ENCODE peak calls at places on chromosome 5, in nine cellular contexts. One of them, this sample, is unnamed.

GRCh38 chr5:132714456-132715307 is 22.7 kb downstream of the KIF3A start:
- DNase-seq in hepatocyte: no peak
- DNase-seq in dorsolateral prefrontal cortex: no peak
- DNase-seq in sigmoid colon: no peak
- DNase-seq in psoas muscle: no peak
- DNase-seq in upper lobe of right lung: no peak
- DNase-seq in ovary: no peak
- DNase-seq in kidney epithelial cell: no peak
- DNase-seq in transverse colon: no peak
- DNase-seq in this sample: no peak

GRCh38 chr5:67045816-67046740 is 150.5 kb downstream of the CD180 start:
- DNase-seq in hepatocyte: no peak
- DNase-seq in dorsolateral prefrontal cortex: no peak
- DNase-seq in sigmoid colon: no peak
- DNase-seq in psoas muscle: no peak
- DNase-seq in upper lobe of right lung: no peak
- DNase-seq in ovary: no peak
- DNase-seq in kidney epithelial cell: no peak
- DNase-seq in transverse colon: no peak
- DNase-seq in this sample: no peak

GRCh38 chr5:151157426-151158286 is at the start of gene ANXA6:
- DNase-seq in hepatocyte: peak; percentile 92
- DNase-seq in dorsolateral prefrontal cortex: peak; percentile 76
- DNase-seq in sigmoid colon: peak; percentile 95
- DNase-seq in psoas muscle: peak; percentile 94
- DNase-seq in upper lobe of right lung: peak; percentile 92
- DNase-seq in ovary: peak; percentile 81
- DNase-seq in kidney epithelial cell: peak; percentile 26
- DNase-seq in transverse colon: peak; percentile 81
- DNase-seq in this sample: peak; percentile 49

GRCh38 chr5:79834420-79835219 is 145.0 kb downstream of the CMYA5 start:
- DNase-seq in hepatocyte: no peak
- DNase-seq in dorsolateral prefrontal cortex: no peak
- DNase-seq in sigmoid colon: no peak
- DNase-seq in psoas muscle: peak; percentile 61
- DNase-seq in upper lobe of right lung: no peak
- DNase-seq in ovary: peak; percentile 60
- DNase-seq in kidney epithelial cell: no peak
- DNase-seq in transverse colon: no peak
- DNase-seq in this sample: no peak

GRCh38 chr5:115577741-115578140 is 24.5 kb downstream of the TICAM2 start:
- DNase-seq in hepatocyte: no peak
- DNase-seq in dorsolateral prefrontal cortex: no peak
- DNase-seq in sigmoid colon: no peak
- DNase-seq in psoas muscle: no peak
- DNase-seq in upper lobe of right lung: no peak
- DNase-seq in ovary: no peak
- DNase-seq in kidney epithelial cell: no peak
- DNase-seq in transverse colon: no peak
- DNase-seq in this sample: no peak

GRCh38 chr5:79020861-79021561 is 35.9 kb upstream of the ARSB start:
- DNase-seq in hepatocyte: peak; percentile 79
- DNase-seq in dorsolateral prefrontal cortex: peak; percentile 63
- DNase-seq in sigmoid colon: peak; percentile 78
- DNase-seq in psoas muscle: peak; percentile 59
- DNase-seq in upper lobe of right lung: peak; percentile 67
- DNase-seq in ovary: peak; percentile 37
- DNase-seq in kidney epithelial cell: no peak
- DNase-seq in transverse colon: peak; percentile 49
- DNase-seq in this sample: peak; percentile 43

GRCh38 chr5:95446560-95447221 is 55.5 kb downstream of the FAM81B start:
- DNase-seq in hepatocyte: no peak
- DNase-seq in dorsolateral prefrontal cortex: no peak
- DNase-seq in sigmoid colon: no peak
- DNase-seq in psoas muscle: no peak
- DNase-seq in upper lobe of right lung: no peak
- DNase-seq in ovary: no peak
- DNase-seq in kidney epithelial cell: peak; percentile 90
- DNase-seq in transverse colon: no peak
- DNase-seq in this sample: no peak

GRCh38 chr5:44401611-44402010 is 12.4 kb upstream of the FGF10 start:
- DNase-seq in hepatocyte: no peak
- DNase-seq in dorsolateral prefrontal cortex: no peak
- DNase-seq in sigmoid colon: no peak
- DNase-seq in psoas muscle: no peak
- DNase-seq in upper lobe of right lung: no peak
- DNase-seq in ovary: no peak
- DNase-seq in kidney epithelial cell: no peak
- DNase-seq in transverse colon: no peak
- DNase-seq in this sample: no peak

GRCh38 chr5:95846554-95847260 is 24.2 kb upstream of the GLRX start:
- DNase-seq in hepatocyte: peak; percentile 83
- DNase-seq in dorsolateral prefrontal cortex: peak; percentile 82
- DNase-seq in sigmoid colon: peak; percentile 85
- DNase-seq in psoas muscle: peak; percentile 71
- DNase-seq in upper lobe of right lung: no peak
- DNase-seq in ovary: peak; percentile 59
- DNase-seq in kidney epithelial cell: no peak
- DNase-seq in transverse colon: peak; percentile 75
- DNase-seq in this sample: peak; percentile 59

GRCh38 chr5:83107692-83108410 is 30.5 kb downstream of the XRCC4 start:
- DNase-seq in hepatocyte: no peak
- DNase-seq in dorsolateral prefrontal cortex: no peak
- DNase-seq in sigmoid colon: no peak
- DNase-seq in psoas muscle: no peak
- DNase-seq in upper lobe of right lung: no peak
- DNase-seq in ovary: no peak
- DNase-seq in kidney epithelial cell: no peak
- DNase-seq in transverse colon: no peak
- DNase-seq in this sample: no peak

GRCh38 chr5:16493261-16493660 is 27.7 kb upstream of the ZNF622 start:
- DNase-seq in hepatocyte: no peak
- DNase-seq in dorsolateral prefrontal cortex: no peak
- DNase-seq in sigmoid colon: no peak
- DNase-seq in psoas muscle: no peak
- DNase-seq in upper lobe of right lung: no peak
- DNase-seq in ovary: no peak
- DNase-seq in kidney epithelial cell: no peak
- DNase-seq in transverse colon: no peak
- DNase-seq in this sample: no peak

GRCh38 chr5:92378961-92379611 is 996.0 kb upstream of the ARRDC3 start:
- DNase-seq in hepatocyte: no peak
- DNase-seq in dorsolateral prefrontal cortex: no peak
- DNase-seq in sigmoid colon: no peak
- DNase-seq in psoas muscle: no peak
- DNase-seq in upper lobe of right lung: no peak
- DNase-seq in ovary: no peak
- DNase-seq in kidney epithelial cell: peak; percentile 32
- DNase-seq in transverse colon: no peak
- DNase-seq in this sample: no peak

GRCh38 chr5:135326296-135327240 is 72.5 kb downstream of the MACROH2A1 start:
- DNase-seq in hepatocyte: no peak
- DNase-seq in dorsolateral prefrontal cortex: no peak
- DNase-seq in sigmoid colon: no peak
- DNase-seq in psoas muscle: no peak
- DNase-seq in upper lobe of right lung: no peak
- DNase-seq in ovary: no peak
- DNase-seq in kidney epithelial cell: no peak
- DNase-seq in transverse colon: no peak
- DNase-seq in this sample: no peak

GRCh38 chr5:1874820-1875219 is 7.9 kb downstream of the IRX4 start:
- DNase-seq in hepatocyte: no peak
- DNase-seq in dorsolateral prefrontal cortex: no peak
- DNase-seq in sigmoid colon: no peak
- DNase-seq in psoas muscle: no peak
- DNase-seq in upper lobe of right lung: no peak
- DNase-seq in ovary: no peak
- DNase-seq in kidney epithelial cell: no peak
- DNase-seq in transverse colon: no peak
- DNase-seq in this sample: no peak
- H3K27me3 ChIP-seq in hepatocyte: peaks cover 77% of the 10 kb centered on the region
- H3K27me3 ChIP-seq in dorsolateral prefrontal cortex: peaks cover 41% of the 10 kb centered on the region
- H3K27me3 ChIP-seq in sigmoid colon: peaks cover 85% of the 10 kb centered on the region
- H3K27me3 ChIP-seq in psoas muscle: peaks cover 25% of the 10 kb centered on the region
- H3K27me3 ChIP-seq in upper lobe of right lung: peaks cover 78% of the 10 kb centered on the region
- H3K27me3 ChIP-seq in ovary: peaks cover 2% of the 10 kb centered on the region
- H3K27me3 ChIP-seq in kidney epithelial cell: peaks cover 81% of the 10 kb centered on the region
- H3K27me3 ChIP-seq in transverse colon: peaks cover 86% of the 10 kb centered on the region
- H3K27me3 ChIP-seq in this sample: peaks cover 62% of the 10 kb centered on the region

DNA sequence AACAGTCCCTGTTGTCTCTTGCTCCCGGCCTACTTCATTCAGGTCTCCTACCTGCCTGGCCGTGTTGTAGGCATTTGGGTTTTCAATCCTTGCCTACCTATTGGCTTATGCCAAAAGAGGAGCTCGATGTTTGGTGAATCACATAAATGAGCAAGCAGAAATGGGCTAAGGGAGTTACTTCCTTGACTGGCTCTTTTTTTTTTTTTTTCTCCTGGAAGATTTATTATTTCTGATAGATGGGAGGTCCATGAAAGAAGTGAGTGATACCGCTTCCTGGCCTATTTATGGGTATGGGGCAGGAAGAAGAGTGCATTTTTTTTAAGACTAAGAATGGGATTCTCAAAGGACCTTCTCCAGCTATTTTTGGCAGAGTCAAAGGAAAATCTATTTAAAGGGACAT is 294.0 kb downstream of the ARHGAP26 start:
- DNase-seq in hepatocyte: no peak
- DNase-seq in dorsolateral prefrontal cortex: no peak
- DNase-seq in sigmoid colon: no peak
- DNase-seq in psoas muscle: no peak
- DNase-seq in upper lobe of right lung: no peak
- DNase-seq in ovary: no peak
- DNase-seq in kidney epithelial cell: no peak
- DNase-seq in transverse colon: no peak
- DNase-seq in this sample: no peak
- H3K4me3 ChIP-seq in hepatocyte: no peak overlapping the region
- H3K4me3 ChIP-seq in dorsolateral prefrontal cortex: no peak overlapping the region
- H3K4me3 ChIP-seq in sigmoid colon: no peak overlapping the region
- H3K4me3 ChIP-seq in psoas muscle: peak overlapping the region; percentile 8
- H3K4me3 ChIP-seq in upper lobe of right lung: no peak overlapping the region
- H3K4me3 ChIP-seq in ovary: no peak overlapping the region
- H3K4me3 ChIP-seq in kidney epithelial cell: no peak overlapping the region
- H3K4me3 ChIP-seq in transverse colon: no peak overlapping the region
- H3K4me3 ChIP-seq in this sample: no peak overlapping the region

GRCh38 chr5:173570321-173571090 is 45.9 kb downstream of the BOD1 start:
- DNase-seq in hepatocyte: no peak
- DNase-seq in dorsolateral prefrontal cortex: no peak
- DNase-seq in sigmoid colon: peak; percentile 41
- DNase-seq in psoas muscle: no peak
- DNase-seq in upper lobe of right lung: no peak
- DNase-seq in ovary: no peak
- DNase-seq in kidney epithelial cell: no peak
- DNase-seq in transverse colon: no peak
- DNase-seq in this sample: no peak

GRCh38 chr5:173565491-173566038 is 50.9 kb downstream of the BOD1 start:
- DNase-seq in hepatocyte: no peak
- DNase-seq in dorsolateral prefrontal cortex: no peak
- DNase-seq in sigmoid colon: peak; percentile 12
- DNase-seq in psoas muscle: no peak
- DNase-seq in upper lobe of right lung: no peak
- DNase-seq in ovary: no peak
- DNase-seq in kidney epithelial cell: no peak
- DNase-seq in transverse colon: no peak
- DNase-seq in this sample: no peak

GRCh38 chr5:173568703-173569102 is 47.7 kb downstream of the BOD1 start:
- DNase-seq in hepatocyte: no peak
- DNase-seq in dorsolateral prefrontal cortex: no peak
- DNase-seq in sigmoid colon: no peak
- DNase-seq in psoas muscle: no peak
- DNase-seq in upper lobe of right lung: no peak
- DNase-seq in ovary: no peak
- DNase-seq in kidney epithelial cell: no peak
- DNase-seq in transverse colon: no peak
- DNase-seq in this sample: no peak

GRCh38 chr5:173567548-173567947 is 48.9 kb downstream of the BOD1 start:
- DNase-seq in hepatocyte: no peak
- DNase-seq in dorsolateral prefrontal cortex: no peak
- DNase-seq in sigmoid colon: peak; percentile 39
- DNase-seq in psoas muscle: no peak
- DNase-seq in upper lobe of right lung: no peak
- DNase-seq in ovary: no peak
- DNase-seq in kidney epithelial cell: no peak
- DNase-seq in transverse colon: no peak
- DNase-seq in this sample: no peak

DNA sequence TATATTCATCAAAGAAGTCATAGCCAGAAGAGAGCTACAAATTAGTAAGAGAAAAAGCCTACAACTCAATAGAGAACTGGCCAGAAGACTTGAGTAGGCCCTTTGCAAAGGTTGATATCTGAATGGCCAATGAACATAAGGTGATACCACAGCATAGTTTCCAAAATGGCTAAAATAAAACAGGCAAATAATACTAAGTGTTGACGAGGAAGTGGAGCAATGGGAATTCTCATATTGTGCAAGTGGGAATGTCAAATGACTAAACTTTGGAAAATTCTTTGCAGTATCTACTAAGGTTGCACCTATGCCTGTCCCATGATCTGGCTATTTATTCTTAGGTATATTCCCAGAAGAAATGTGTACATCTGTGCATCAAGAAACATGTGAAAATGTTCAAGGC is 48.3 kb downstream of the BOD1 start:
- DNase-seq in hepatocyte: no peak
- DNase-seq in dorsolateral prefrontal cortex: no peak
- DNase-seq in sigmoid colon: no peak
- DNase-seq in psoas muscle: no peak
- DNase-seq in upper lobe of right lung: no peak
- DNase-seq in ovary: no peak
- DNase-seq in kidney epithelial cell: no peak
- DNase-seq in transverse colon: no peak
- DNase-seq in this sample: no peak
- H3K27me3 ChIP-seq in hepatocyte: no peaks in the 10 kb centered on the region
- H3K27me3 ChIP-seq in dorsolateral prefrontal cortex: no peaks in the 10 kb centered on the region
- H3K27me3 ChIP-seq in sigmoid colon: no peaks in the 10 kb centered on the region
- H3K27me3 ChIP-seq in psoas muscle: no peaks in the 10 kb centered on the region
- H3K27me3 ChIP-seq in upper lobe of right lung: peaks cover under 1% of the 10 kb centered on the region
- H3K27me3 ChIP-seq in ovary: no peaks in the 10 kb centered on the region
- H3K27me3 ChIP-seq in kidney epithelial cell: no peaks in the 10 kb centered on the region
- H3K27me3 ChIP-seq in transverse colon: peaks cover 8% of the 10 kb centered on the region
- H3K27me3 ChIP-seq in this sample: no peaks in the 10 kb centered on the region

DNA sequence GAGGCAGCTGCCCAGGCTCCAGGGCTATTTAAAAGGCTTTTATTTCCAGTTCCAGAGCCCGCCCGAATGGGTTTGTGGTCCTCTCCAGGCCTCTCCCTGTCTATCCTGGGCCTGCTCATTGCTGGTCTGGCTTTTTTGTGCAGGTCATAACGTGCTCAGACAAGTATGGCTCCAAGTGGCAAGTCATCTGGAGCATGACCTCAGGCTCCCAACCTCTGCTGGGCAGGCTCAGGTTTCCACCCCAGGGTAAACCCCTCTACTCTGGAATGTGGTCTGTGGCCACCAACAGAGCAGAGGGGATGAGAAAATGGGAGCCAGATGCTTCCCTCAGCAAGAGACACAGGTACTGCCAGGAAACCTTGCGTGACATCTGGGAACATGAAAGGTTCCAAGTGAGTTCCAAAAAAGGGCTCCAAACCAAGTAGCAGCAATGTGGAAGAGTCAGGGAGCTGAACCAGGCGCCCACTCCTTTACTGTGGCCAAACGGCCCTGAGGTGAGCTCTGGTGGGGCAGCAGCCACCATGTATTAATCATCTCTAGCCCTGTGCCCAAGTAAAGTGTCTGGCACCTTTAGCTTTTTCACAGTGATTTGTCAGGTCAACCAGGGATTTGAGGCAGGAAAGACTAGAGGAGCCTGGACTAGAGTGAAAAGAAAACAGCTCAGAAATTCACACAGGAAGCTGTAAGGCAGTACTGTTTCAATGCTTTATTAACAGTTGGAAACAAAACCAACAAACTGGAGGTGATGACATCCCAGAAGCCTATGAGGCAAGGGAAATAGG is 25.6 kb downstream of the PCDHGC5 start:
- DNase-seq in hepatocyte: no peak
- DNase-seq in dorsolateral prefrontal cortex: no peak
- DNase-seq in sigmoid colon: no peak
- DNase-seq in psoas muscle: no peak
- DNase-seq in upper lobe of right lung: no peak
- DNase-seq in ovary: no peak
- DNase-seq in kidney epithelial cell: no peak
- DNase-seq in transverse colon: no peak
- DNase-seq in this sample: no peak
- H3K4me3 ChIP-seq in hepatocyte: no peak overlapping the region
- H3K4me3 ChIP-seq in dorsolateral prefrontal cortex: peak overlapping the region; percentile 50
- H3K4me3 ChIP-seq in sigmoid colon: peak overlapping the region; percentile 50
- H3K4me3 ChIP-seq in psoas muscle: peak overlapping the region; percentile 61
- H3K4me3 ChIP-seq in upper lobe of right lung: peak overlapping the region; percentile 56
- H3K4me3 ChIP-seq in ovary: peak overlapping the region; percentile 64
- H3K4me3 ChIP-seq in kidney epithelial cell: no peak overlapping the region
- H3K4me3 ChIP-seq in transverse colon: peak overlapping the region; percentile 49
- H3K4me3 ChIP-seq in this sample: no peak overlapping the region

This sample was measured in AG04450.